ENCODE peak calls at places on chromosomes 7 and 10, in five cellular contexts. One of them, this sample, is unnamed.

GRCh38 chr10:21160116-21160515 is 263.0 kb upstream of the NEBL start:
- DNase-seq in activated T-helper 1 cell treated with anti-CD3 and anti-CD28 coated beads, Interleukin-12 subunit alpha, Interleukin-12 subunit beta, Interleukin-2, Interleukin-4 antibody, amounts not matched to agents 30 ng/mL and 10 ng/mL and 1 ng/mL, durations not matched to agents 14 hours and 24 hours and 36 hours: no peak
- DNase-seq in NCI-H446 treated with DMSO at 0.1 percent for 48 hours: no peak
- DNase-seq in stimulated activated CD4-positive, alpha-beta T cell treated with anti-CD3 and anti-CD28 coated beads, TNF-alpha, amount 100 ng/mL, for 48 hours: no peak
- DNase-seq in cardiac fibroblast: no peak
- DNase-seq in this sample: no peak

GRCh38 chr7:151838861-151839381 is 38.0 kb downstream of the PRKAG2 start:
- DNase-seq in activated T-helper 1 cell treated with anti-CD3 and anti-CD28 coated beads, Interleukin-12 subunit alpha, Interleukin-12 subunit beta, Interleukin-2, Interleukin-4 antibody, amounts not matched to agents 30 ng/mL and 10 ng/mL and 1 ng/mL, durations not matched to agents 14 hours and 24 hours and 36 hours: peak; percentile 15
- DNase-seq in NCI-H446 treated with DMSO at 0.1 percent for 48 hours: no peak
- DNase-seq in stimulated activated CD4-positive, alpha-beta T cell treated with anti-CD3 and anti-CD28 coated beads, TNF-alpha, amount 100 ng/mL, for 48 hours: no peak
- DNase-seq in cardiac fibroblast: no peak
- DNase-seq in this sample: no peak

GRCh38 chr10:34762603-34763299 is 52.3 kb downstream of the PARD3 start:
- DNase-seq in activated T-helper 1 cell treated with anti-CD3 and anti-CD28 coated beads, Interleukin-12 subunit alpha, Interleukin-12 subunit beta, Interleukin-2, Interleukin-4 antibody, amounts not matched to agents 30 ng/mL and 10 ng/mL and 1 ng/mL, durations not matched to agents 14 hours and 24 hours and 36 hours: no peak
- DNase-seq in NCI-H446 treated with DMSO at 0.1 percent for 48 hours: no peak
- DNase-seq in stimulated activated CD4-positive, alpha-beta T cell treated with anti-CD3 and anti-CD28 coated beads, TNF-alpha, amount 100 ng/mL, for 48 hours: no peak
- DNase-seq in cardiac fibroblast: no peak
- DNase-seq in this sample: no peak

GRCh38 chr10:26372513-26373354 is 65.4 kb upstream of the APBB1IP start:
- DNase-seq in activated T-helper 1 cell treated with anti-CD3 and anti-CD28 coated beads, Interleukin-12 subunit alpha, Interleukin-12 subunit beta, Interleukin-2, Interleukin-4 antibody, amounts not matched to agents 30 ng/mL and 10 ng/mL and 1 ng/mL, durations not matched to agents 14 hours and 24 hours and 36 hours: no peak
- DNase-seq in NCI-H446 treated with DMSO at 0.1 percent for 48 hours: no peak
- DNase-seq in stimulated activated CD4-positive, alpha-beta T cell treated with anti-CD3 and anti-CD28 coated beads, TNF-alpha, amount 100 ng/mL, for 48 hours: no peak
- DNase-seq in cardiac fibroblast: no peak
- DNase-seq in this sample: no peak

GRCh38 chr7:1897861-1898627 is 228.0 kb downstream of the ELFN1 start:
- DNase-seq in activated T-helper 1 cell treated with anti-CD3 and anti-CD28 coated beads, Interleukin-12 subunit alpha, Interleukin-12 subunit beta, Interleukin-2, Interleukin-4 antibody, amounts not matched to agents 30 ng/mL and 10 ng/mL and 1 ng/mL, durations not matched to agents 14 hours and 24 hours and 36 hours: no peak
- DNase-seq in NCI-H446 treated with DMSO at 0.1 percent for 48 hours: no peak
- DNase-seq in stimulated activated CD4-positive, alpha-beta T cell treated with anti-CD3 and anti-CD28 coated beads, TNF-alpha, amount 100 ng/mL, for 48 hours: no peak
- DNase-seq in cardiac fibroblast: no peak
- DNase-seq in this sample: no peak

GRCh38 chr10:50578949-50579348 is 44.8 kb downstream of the SGMS1 start:
- DNase-seq in activated T-helper 1 cell treated with anti-CD3 and anti-CD28 coated beads, Interleukin-12 subunit alpha, Interleukin-12 subunit beta, Interleukin-2, Interleukin-4 antibody, amounts not matched to agents 30 ng/mL and 10 ng/mL and 1 ng/mL, durations not matched to agents 14 hours and 24 hours and 36 hours: no peak
- DNase-seq in NCI-H446 treated with DMSO at 0.1 percent for 48 hours: no peak
- DNase-seq in stimulated activated CD4-positive, alpha-beta T cell treated with anti-CD3 and anti-CD28 coated beads, TNF-alpha, amount 100 ng/mL, for 48 hours: no peak
- DNase-seq in cardiac fibroblast: no peak
- DNase-seq in this sample: no peak

GRCh38 chr10:33413093-33413442 is 78.6 kb upstream of the NRP1 start:
- DNase-seq in activated T-helper 1 cell treated with anti-CD3 and anti-CD28 coated beads, Interleukin-12 subunit alpha, Interleukin-12 subunit beta, Interleukin-2, Interleukin-4 antibody, amounts not matched to agents 30 ng/mL and 10 ng/mL and 1 ng/mL, durations not matched to agents 14 hours and 24 hours and 36 hours: no peak
- DNase-seq in NCI-H446 treated with DMSO at 0.1 percent for 48 hours: no peak
- DNase-seq in stimulated activated CD4-positive, alpha-beta T cell treated with anti-CD3 and anti-CD28 coated beads, TNF-alpha, amount 100 ng/mL, for 48 hours: no peak
- DNase-seq in cardiac fibroblast: no peak
- DNase-seq in this sample: no peak

GRCh38 chr10:76209135-76209534 is 777.7 kb downstream of the LRMDA start:
- DNase-seq in activated T-helper 1 cell treated with anti-CD3 and anti-CD28 coated beads, Interleukin-12 subunit alpha, Interleukin-12 subunit beta, Interleukin-2, Interleukin-4 antibody, amounts not matched to agents 30 ng/mL and 10 ng/mL and 1 ng/mL, durations not matched to agents 14 hours and 24 hours and 36 hours: no peak
- DNase-seq in NCI-H446 treated with DMSO at 0.1 percent for 48 hours: no peak
- DNase-seq in stimulated activated CD4-positive, alpha-beta T cell treated with anti-CD3 and anti-CD28 coated beads, TNF-alpha, amount 100 ng/mL, for 48 hours: no peak
- DNase-seq in cardiac fibroblast: no peak
- DNase-seq in this sample: no peak

GRCh38 chr10:63169624-63170023 is 36.5 kb downstream of the NRBF2 start:
- DNase-seq in activated T-helper 1 cell treated with anti-CD3 and anti-CD28 coated beads, Interleukin-12 subunit alpha, Interleukin-12 subunit beta, Interleukin-2, Interleukin-4 antibody, amounts not matched to agents 30 ng/mL and 10 ng/mL and 1 ng/mL, durations not matched to agents 14 hours and 24 hours and 36 hours: no peak
- DNase-seq in NCI-H446 treated with DMSO at 0.1 percent for 48 hours: no peak
- DNase-seq in stimulated activated CD4-positive, alpha-beta T cell treated with anti-CD3 and anti-CD28 coated beads, TNF-alpha, amount 100 ng/mL, for 48 hours: no peak
- DNase-seq in cardiac fibroblast: no peak
- DNase-seq in this sample: no peak

GRCh38 chr7:108630002-108630401 is 60.3 kb downstream of the DNAJB9 start:
- DNase-seq in activated T-helper 1 cell treated with anti-CD3 and anti-CD28 coated beads, Interleukin-12 subunit alpha, Interleukin-12 subunit beta, Interleukin-2, Interleukin-4 antibody, amounts not matched to agents 30 ng/mL and 10 ng/mL and 1 ng/mL, durations not matched to agents 14 hours and 24 hours and 36 hours: no peak
- DNase-seq in NCI-H446 treated with DMSO at 0.1 percent for 48 hours: peak; percentile 73
- DNase-seq in stimulated activated CD4-positive, alpha-beta T cell treated with anti-CD3 and anti-CD28 coated beads, TNF-alpha, amount 100 ng/mL, for 48 hours: no peak
- DNase-seq in cardiac fibroblast: peak; percentile 85
- DNase-seq in this sample: peak; percentile 56

GRCh38 chr10:28801869-28802268 is 124.5 kb downstream of the BAMBI start:
- DNase-seq in activated T-helper 1 cell treated with anti-CD3 and anti-CD28 coated beads, Interleukin-12 subunit alpha, Interleukin-12 subunit beta, Interleukin-2, Interleukin-4 antibody, amounts not matched to agents 30 ng/mL and 10 ng/mL and 1 ng/mL, durations not matched to agents 14 hours and 24 hours and 36 hours: no peak
- DNase-seq in NCI-H446 treated with DMSO at 0.1 percent for 48 hours: no peak
- DNase-seq in stimulated activated CD4-positive, alpha-beta T cell treated with anti-CD3 and anti-CD28 coated beads, TNF-alpha, amount 100 ng/mL, for 48 hours: no peak
- DNase-seq in cardiac fibroblast: no peak
- DNase-seq in this sample: no peak